ENCODE peak calls at places on chromosome 1, in six cellular contexts. Q, A, K, E, F and J are unnamed samples.

GRCh38 chr1:154557939-154558609 is 388 bp downstream of the UBE2Q1 start:
- DNase-seq in Q (peak), K (no peak), E (no peak), A (no peak), F (peak), J (no peak)

GRCh38 chr1:37509181-37509580 is 5.4 kb downstream of the MEAF6 start:
- DNase-seq in Q (no peak), A (no peak), F (no peak), E (peak), K (no peak), J (no peak)

GRCh38 chr1:235527196-235527814 is 23.1 kb upstream of the B3GALNT2 start:
- DNase-seq in A (no peak), K (no peak), F (no peak), E (no peak), Q (no peak), J (no peak)

GRCh38 chr1:97351846-97352245 is 569.0 kb downstream of the DPYD start:
- DNase-seq in F (no peak), K (no peak), A (no peak), E (no peak), Q (no peak), J (no peak)

GRCh38 chr1:206946261-206946660 is at the start of gene PIGR:
- DNase-seq in A (no peak), Q (no peak), K (no peak), E (no peak), F (no peak), J (no peak)

GRCh38 chr1:117586337-117586736 is 19.5 kb upstream of the TENT5C start:
- DNase-seq in A (no peak), K (no peak), E (no peak), Q (no peak), F (no peak), J (no peak)

GRCh38 chr1:179881642-179882252 is 338 bp upstream of the TOR1AIP1 start:
- DNase-seq in K (peak), F (no peak), A (peak), Q (no peak), E (no peak), J (no peak)

GRCh38 chr1:75707191-75707590 is 17.3 kb upstream of the ACADM start:
- DNase-seq in Q (no peak), E (no peak), K (no peak), F (no peak), A (peak), J (no peak)